ENCODE peak calls at places on chromosomes 3 and 15, in four cellular contexts. One of them, this sample, is unnamed.

GRCh38 chr15:95883064-95883463 is 447.4 kb upstream of the NR2F2 start:
- DNase-seq in cardiac muscle cell: no peak
- DNase-seq in SK-N-SH: no peak
- DNase-seq in psoas muscle: no peak
- DNase-seq in this sample: no peak

GRCh38 chr3:67605377-67605776 is 49.0 kb downstream of the SUCLG2 start:
- DNase-seq in cardiac muscle cell: peak; percentile 74
- DNase-seq in SK-N-SH: no peak
- DNase-seq in psoas muscle: no peak
- DNase-seq in this sample: no peak

GRCh38 chr15:66474140-66474539 is 23.4 kb downstream of the SNAPC5 start:
- DNase-seq in SK-N-SH: no peak
- DNase-seq in psoas muscle: no peak
- DNase-seq in cardiac muscle cell: no peak
- DNase-seq in this sample: no peak

GRCh38 chr3:14371573-14372474 is 30.6 kb upstream of the SLC6A6 start:
- DNase-seq in psoas muscle: peak; percentile 89
- DNase-seq in cardiac muscle cell: peak; percentile 38
- DNase-seq in SK-N-SH: peak; percentile 90
- DNase-seq in this sample: no peak

GRCh38 chr3:12894629-12895028 is 53.3 kb upstream of the RPL32 start:
- DNase-seq in SK-N-SH: no peak
- DNase-seq in psoas muscle: peak; percentile 8
- DNase-seq in cardiac muscle cell: no peak
- DNase-seq in this sample: no peak

GRCh38 chr3:54222318-54222717 is 100.0 kb downstream of the CACNA2D3 start:
- DNase-seq in cardiac muscle cell: no peak
- DNase-seq in SK-N-SH: no peak
- DNase-seq in psoas muscle: no peak
- DNase-seq in this sample: no peak

GRCh38 chr3:58660998-58661397 is 5.6 kb downstream of the FAM3D start:
- DNase-seq in psoas muscle: no peak
- DNase-seq in cardiac muscle cell: no peak
- DNase-seq in SK-N-SH: no peak
- DNase-seq in this sample: no peak

GRCh38 chr3:188337232-188337631 is 183.3 kb downstream of the LPP start:
- DNase-seq in psoas muscle: no peak
- DNase-seq in cardiac muscle cell: no peak
- DNase-seq in SK-N-SH: no peak
- DNase-seq in this sample: no peak

GRCh38 chr3:55984631-55985030 is 483.6 kb downstream of the ERC2 start:
- DNase-seq in SK-N-SH: no peak
- DNase-seq in psoas muscle: no peak
- DNase-seq in cardiac muscle cell: no peak
- DNase-seq in this sample: no peak

GRCh38 chr15:99409097-99409473 is 156.7 kb upstream of the MEF2A start:
- DNase-seq in psoas muscle: peak; percentile 64
- DNase-seq in cardiac muscle cell: peak; percentile 73
- DNase-seq in SK-N-SH: peak; percentile 70
- DNase-seq in this sample: peak; percentile 76

GRCh38 chr3:33355611-33356010 is 78.4 kb downstream of the FBXL2 start:
- DNase-seq in SK-N-SH: no peak
- DNase-seq in psoas muscle: no peak
- DNase-seq in cardiac muscle cell: peak; percentile 62
- DNase-seq in this sample: no peak

GRCh38 chr3:117017135-117017990 is 307.8 kb downstream of the TUSC7 start:
- DNase-seq in cardiac muscle cell: peak; percentile 34
- DNase-seq in SK-N-SH: no peak
- DNase-seq in psoas muscle: no peak
- DNase-seq in this sample: no peak

DNA sequence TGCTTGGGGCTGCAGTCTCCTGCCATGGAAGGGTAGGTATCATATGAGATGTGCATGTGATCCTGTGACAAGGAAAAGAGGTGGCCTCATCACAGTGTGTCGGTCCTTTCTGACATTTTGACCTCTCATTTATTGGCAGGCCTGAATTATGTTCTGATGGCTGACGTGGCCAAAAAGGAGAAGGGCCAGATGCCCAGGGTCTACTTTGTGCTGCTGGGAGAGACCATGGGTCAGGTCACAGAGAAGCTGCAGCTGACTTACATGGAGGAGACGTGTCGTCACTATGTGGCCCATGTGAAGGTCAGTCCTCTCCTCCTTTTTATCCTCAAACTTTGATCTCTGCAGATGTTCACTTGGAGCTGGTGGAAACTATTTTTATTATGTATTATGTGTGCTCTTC is 319.4 kb upstream of the CTDSPL start:
- DNase-seq in psoas muscle: no peak
- DNase-seq in SK-N-SH: no peak
- DNase-seq in cardiac muscle cell: no peak
- DNase-seq in this sample: no peak
- H3K4me3 ChIP-seq in psoas muscle: no peak overlapping the region
- H3K4me3 ChIP-seq in SK-N-SH: no peak overlapping the region
- H3K4me3 ChIP-seq in cardiac muscle cell: no peak overlapping the region
- H3K4me3 ChIP-seq in this sample: no peak overlapping the region

DNA sequence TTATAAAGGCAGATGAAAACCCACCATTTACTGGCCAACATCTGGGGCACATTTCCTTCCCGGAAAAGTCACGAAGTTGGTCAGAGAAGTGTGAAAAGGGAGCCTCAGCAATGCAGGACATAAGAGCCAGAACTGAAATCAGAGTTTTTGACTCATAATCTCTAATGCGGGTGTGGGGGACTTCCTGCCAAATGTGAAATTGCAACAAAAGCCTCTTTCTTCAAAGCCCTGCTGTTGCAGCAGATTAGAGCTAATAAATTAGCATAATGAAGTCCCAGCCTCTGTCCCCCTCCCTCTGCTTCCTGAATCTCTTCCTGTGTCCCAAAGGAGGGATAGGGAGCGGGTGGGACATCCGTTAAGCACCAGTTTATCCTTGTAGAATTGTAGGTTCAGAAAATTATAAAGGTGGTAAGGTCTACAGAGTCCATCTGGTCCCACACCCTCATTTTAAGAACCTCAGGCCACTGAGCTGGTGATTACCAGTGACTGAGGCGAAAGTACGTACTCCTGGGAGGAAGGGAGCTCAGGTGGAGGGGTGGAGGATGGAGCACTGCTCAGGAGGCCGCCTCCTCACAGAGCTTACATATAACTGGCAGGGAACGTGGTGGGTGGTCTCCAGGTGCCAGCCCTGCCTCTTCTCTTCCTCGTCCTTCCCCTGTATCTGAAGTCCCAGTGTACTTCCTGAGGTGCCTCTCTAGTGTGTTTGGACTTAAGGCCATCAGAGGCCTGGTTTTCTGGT is 35.0 kb downstream of the ST6GAL1 start:
- DNase-seq in SK-N-SH: no peak
- DNase-seq in psoas muscle: no peak
- DNase-seq in cardiac muscle cell: peak; percentile 61
- DNase-seq in this sample: no peak
- H3K27ac ChIP-seq in SK-N-SH: no peak overlapping the region
- H3K27ac ChIP-seq in psoas muscle: peak overlapping the region; percentile 38
- H3K27ac ChIP-seq in cardiac muscle cell: no peak overlapping the region
- H3K27ac ChIP-seq in this sample: no peak overlapping the region

GRCh38 chr3:44926921-44927320 is 49.1 kb downstream of the ZDHHC3 start:
- DNase-seq in cardiac muscle cell: no peak
- DNase-seq in psoas muscle: no peak
- DNase-seq in SK-N-SH: no peak
- DNase-seq in this sample: no peak

GRCh38 chr3:44923634-44924033 is 49.2 kb downstream of the TGM4 start:
- DNase-seq in SK-N-SH: no peak
- DNase-seq in psoas muscle: no peak
- DNase-seq in cardiac muscle cell: no peak
- DNase-seq in this sample: no peak

GRCh38 chr3:44924102-44925084 is 50.0 kb downstream of the TGM4 start:
- DNase-seq in cardiac muscle cell: peak; percentile 81
- DNase-seq in psoas muscle: no peak
- DNase-seq in SK-N-SH: no peak
- DNase-seq in this sample: no peak

GRCh38 chr3:44929782-44930181 is 46.2 kb downstream of the ZDHHC3 start:
- DNase-seq in SK-N-SH: no peak
- DNase-seq in psoas muscle: no peak
- DNase-seq in cardiac muscle cell: no peak
- DNase-seq in this sample: no peak

DNA sequence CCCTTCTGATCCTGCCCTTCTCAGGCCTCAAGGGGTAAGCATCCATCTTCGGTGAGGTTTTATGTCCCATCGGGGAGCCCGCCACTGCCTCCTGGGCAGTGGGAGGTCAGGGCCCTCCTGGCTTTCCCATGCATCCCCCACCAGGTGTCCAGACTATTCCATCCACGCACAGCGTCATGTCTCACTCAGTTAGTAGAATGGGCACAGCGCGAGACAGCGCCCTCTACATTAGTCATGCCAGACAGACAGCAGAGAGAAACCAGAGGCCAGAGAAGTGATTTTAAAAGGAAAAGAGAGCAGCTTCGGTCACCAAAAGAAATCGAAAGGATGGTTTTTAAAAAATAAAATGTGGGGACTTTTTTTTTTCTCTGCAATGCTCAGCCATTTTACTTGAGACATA is 49.8 kb downstream of the ZDHHC3 start:
- DNase-seq in cardiac muscle cell: no peak
- DNase-seq in SK-N-SH: no peak
- DNase-seq in psoas muscle: no peak
- DNase-seq in this sample: no peak
- TF ChIP-seq CTCF in cardiac muscle cell: no peak
- TF ChIP-seq CTCF in SK-N-SH: peak; percentile 14
- TF ChIP-seq CTCF in psoas muscle: no peak
- TF ChIP-seq CTCF in this sample: peak; percentile 24

GRCh38 chr3:185960518-185961288 is 22.9 kb upstream of the TRA2B start:
- DNase-seq in cardiac muscle cell: no peak
- DNase-seq in psoas muscle: no peak
- DNase-seq in SK-N-SH: no peak
- DNase-seq in this sample: no peak
- H3K4me3 ChIP-seq in cardiac muscle cell: no peak overlapping the region
- H3K4me3 ChIP-seq in psoas muscle: peak overlapping the region; percentile 46
- H3K4me3 ChIP-seq in SK-N-SH: no peak overlapping the region
- H3K4me3 ChIP-seq in this sample: no peak overlapping the region

GRCh38 chr15:89307046-89307587 is 27.5 kb downstream of the POLG start:
- DNase-seq in cardiac muscle cell: peak; percentile 26
- DNase-seq in SK-N-SH: no peak
- DNase-seq in psoas muscle: no peak
- DNase-seq in this sample: no peak
- H3K27ac ChIP-seq in cardiac muscle cell: no peak overlapping the region
- H3K27ac ChIP-seq in SK-N-SH: peak overlapping the region; percentile 31
- H3K27ac ChIP-seq in psoas muscle: no peak overlapping the region
- H3K27ac ChIP-seq in this sample: no peak overlapping the region

GRCh38 chr15:33467146-33467815 is 156.5 kb downstream of the RYR3 start:
- DNase-seq in psoas muscle: peak; percentile 10
- DNase-seq in cardiac muscle cell: no peak
- DNase-seq in SK-N-SH: no peak
- DNase-seq in this sample: no peak
- TF ChIP-seq CTCF in psoas muscle: no peak
- TF ChIP-seq CTCF in cardiac muscle cell: no peak
- TF ChIP-seq CTCF in SK-N-SH: no peak
- TF ChIP-seq CTCF in this sample: no peak

GRCh38 chr3:69762790-69763229 is 23.5 kb downstream of the MITF start:
- DNase-seq in cardiac muscle cell: no peak
- DNase-seq in psoas muscle: no peak
- DNase-seq in SK-N-SH: no peak
- DNase-seq in this sample: no peak
- H3K4me3 ChIP-seq in cardiac muscle cell: no peak overlapping the region
- H3K4me3 ChIP-seq in psoas muscle: no peak overlapping the region
- H3K4me3 ChIP-seq in SK-N-SH: no peak overlapping the region
- H3K4me3 ChIP-seq in this sample: no peak overlapping the region